ENCODE peak calls at places on chromosomes 6 and 20, in four cellular contexts. F is DND-41, D is IMR-90, O is neural progenitor cell. C is an unnamed sample.

GRCh38 chr6:116545661-116546060 is at the start of gene TRAPPC3L:
- DNase-seq in F (no peak), O (no peak), D (no peak), C (no peak)

GRCh38 chr6:62516287-62517152 is 230.5 kb upstream of the KHDRBS2 start:
- DNase-seq in D (no peak), O (peak; percentile 15), F (no peak), C (no peak)

GRCh38 chr20:3360752-3361151 is 46.7 kb downstream of the DNAAF9 start:
- DNase-seq in O (no peak), D (no peak), F (no peak), C (no peak)

GRCh38 chr6:132320007-132320406 is 81.3 kb downstream of the MOXD1 start:
- DNase-seq in D (peak; percentile 83), F (no peak), O (no peak), C (no peak)

GRCh38 chr6:108163267-108163643 is 2.6 kb upstream of the NR2E1 start:
- DNase-seq in O (peak; percentile 39), F (no peak), D (no peak), C (peak; percentile 82)

GRCh38 chr20:13148961-13149360 is 72.1 kb upstream of the ISM1 start:
- DNase-seq in O (no peak), D (no peak), F (no peak), C (no peak)

GRCh38 chr6:126261792-126262421 is 78.0 kb upstream of the CENPW start:
- DNase-seq in F (no peak), D (no peak), O (no peak), C (no peak)

GRCh38 chr20:17525132-17525531 is 6.0 kb downstream of the BFSP1 start:
- DNase-seq in F (no peak), D (no peak), O (no peak), C (no peak)

GRCh38 chr6:170186909-170187668 is 103.8 kb downstream of the DLL1 start:
- DNase-seq in D (no peak), F (no peak), O (no peak), C (peak; percentile 47)

GRCh38 chr6:160447350-160447749 is 99.2 kb downstream of the SLC22A3 start:
- DNase-seq in D (no peak), F (no peak), O (no peak), C (no peak)

GRCh38 chr6:12009180-12009748 is 2.8 kb upstream of the HIVEP1 start:
- DNase-seq in F (no peak), D (no peak), O (no peak), C (no peak)

GRCh38 chr6:129786548-129786947 is 74.6 kb downstream of the TMEM244 start:
- DNase-seq in F (no peak), D (peak; percentile 49), O (no peak), C (no peak)

GRCh38 chr6:9315966-9316650 is 880.8 kb upstream of the SLC35B3 start:
- DNase-seq in D (no peak), F (no peak), O (peak; percentile 33), C (no peak)

GRCh38 chr6:145012039-145012662 is 723.2 kb downstream of the EPM2A start:
- DNase-seq in F (no peak), D (peak; percentile 66), O (no peak), C (no peak)

GRCh38 chr20:54320148-54320607 is 112.3 kb downstream of the PFDN4 start:
- DNase-seq in D (peak; percentile 24), F (no peak), O (peak; percentile 7), C (peak; percentile 43)

GRCh38 chr6:43129434-43130194 is 41.5 kb upstream of the SRF start:
- DNase-seq in F (peak; percentile 21), O (peak; percentile 62), D (peak; percentile 35), C (peak; percentile 96)

GRCh38 chr6:119446623-119447008 is 97.1 kb upstream of the MAN1A1 start:
- DNase-seq in F (no peak), D (peak; percentile 75), O (no peak), C (peak; percentile 65)

GRCh38 chr6:9921366-9921765 is 493.5 kb downstream of the TFAP2A start:
- DNase-seq in F (no peak), D (no peak), O (no peak), C (no peak)

GRCh38 chr20:2236266-2236665 is 59.5 kb upstream of the TGM3 start:
- DNase-seq in O (no peak), D (peak; percentile 20), F (no peak), C (no peak)

GRCh38 chr6:94894300-94894699 is 683.0 kb upstream of the MANEA start:
- DNase-seq in O (no peak), F (no peak), D (no peak), C (no peak)

GRCh38 chr6:75409286-75409685 is 84.3 kb downstream of the FILIP1 start:
- DNase-seq in D (peak; percentile 80), O (no peak), F (no peak), C (no peak)

GRCh38 chr6:73308712-73309533 is 45.2 kb downstream of the DPPA5 start:
- DNase-seq in D (no peak), O (peak; percentile 58), F (peak; percentile 42), C (peak; percentile 88)

DNA sequence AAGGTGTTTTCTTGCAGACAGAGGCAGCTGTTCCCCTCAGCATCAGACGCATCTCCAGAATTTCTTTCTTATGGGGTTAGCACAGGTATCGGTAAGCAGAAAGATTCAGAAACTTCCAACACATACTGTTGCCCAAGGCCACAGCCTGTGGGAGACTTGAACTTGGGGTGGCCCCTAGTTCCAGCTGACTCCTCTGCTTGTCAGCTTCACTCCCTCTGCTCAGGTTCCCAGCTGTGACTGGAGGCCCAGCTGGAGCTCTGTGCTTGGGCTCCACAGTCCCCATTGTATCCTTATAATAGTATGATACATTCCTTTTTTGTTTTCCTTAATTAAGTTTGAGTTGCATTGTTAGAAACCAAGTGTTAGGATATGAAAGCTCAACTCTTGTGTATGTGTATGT is 26.2 kb upstream of the BTN3A2 start:
- DNase-seq in D (no peak), O (no peak), F (no peak), C (no peak)
- H2AFZ ChIP-seq in D (no peak overlapping the region), O (no peak overlapping the region), F (no peak overlapping the region), C (no peak overlapping the region)

GRCh38 chr6:93419304-93420162 is at the start of gene EPHA7:
- DNase-seq in O (peak; percentile 100), D (peak; percentile 76), F (no peak), C (peak; percentile 98)

GRCh38 chr6:93417421-93417996 is 1.9 kb downstream of the EPHA7 start:
- DNase-seq in O (no peak), F (no peak), D (no peak), C (peak; percentile 89)

GRCh38 chr6:93418113-93418447 is 1.3 kb downstream of the EPHA7 start:
- DNase-seq in F (no peak), O (no peak), D (no peak), C (peak; percentile 82)

GRCh38 chr6:93420163-93420806 is 926 bp upstream of the EPHA7 start:
- DNase-seq in D (no peak), F (no peak), O (peak; percentile 41), C (no peak)

GRCh38 chr6:93418448-93419303 is 683 bp downstream of the EPHA7 start:
- DNase-seq in O (peak; percentile 92), F (no peak), D (no peak), C (peak; percentile 53)
- TF ChIP-seq CTCF in O (peak; percentile 35), F (no peak), D (no peak), C (no peak)

GRCh38 chr6:64516393-64516792 is 880.8 kb downstream of the PHF3 start:
- DNase-seq in O (no peak), D (no peak), F (no peak), C (no peak)

GRCh38 chr6:64522859-64523258 is 887.3 kb downstream of the PHF3 start:
- DNase-seq in F (no peak), O (no peak), D (no peak), C (no peak)

GRCh38 chr6:64520050-64520449 is 884.4 kb downstream of the PHF3 start:
- DNase-seq in F (no peak), D (peak; percentile 95), O (no peak), C (peak; percentile 8)
- H2AFZ ChIP-seq in F (no peak overlapping the region), D (peak overlapping the region; percentile 74), O (no peak overlapping the region), C (peak overlapping the region; percentile 57)

GRCh38 chr20:911882-912600 is 4.1 kb downstream of the ANGPT4 start:
- DNase-seq in F (no peak), O (no peak), D (no peak), C (peak; percentile 32)

GRCh38 chr20:913306-913849 is 2.8 kb downstream of the ANGPT4 start:
- DNase-seq in O (no peak), D (no peak), F (no peak), C (peak; percentile 63)

GRCh38 chr20:910132-910839 is 5.8 kb downstream of the ANGPT4 start:
- DNase-seq in D (no peak), O (no peak), F (no peak), C (peak; percentile 65)

GRCh38 chr20:909641-910040 is 6.5 kb downstream of the ANGPT4 start:
- DNase-seq in D (no peak), F (no peak), O (no peak), C (no peak)

DNA sequence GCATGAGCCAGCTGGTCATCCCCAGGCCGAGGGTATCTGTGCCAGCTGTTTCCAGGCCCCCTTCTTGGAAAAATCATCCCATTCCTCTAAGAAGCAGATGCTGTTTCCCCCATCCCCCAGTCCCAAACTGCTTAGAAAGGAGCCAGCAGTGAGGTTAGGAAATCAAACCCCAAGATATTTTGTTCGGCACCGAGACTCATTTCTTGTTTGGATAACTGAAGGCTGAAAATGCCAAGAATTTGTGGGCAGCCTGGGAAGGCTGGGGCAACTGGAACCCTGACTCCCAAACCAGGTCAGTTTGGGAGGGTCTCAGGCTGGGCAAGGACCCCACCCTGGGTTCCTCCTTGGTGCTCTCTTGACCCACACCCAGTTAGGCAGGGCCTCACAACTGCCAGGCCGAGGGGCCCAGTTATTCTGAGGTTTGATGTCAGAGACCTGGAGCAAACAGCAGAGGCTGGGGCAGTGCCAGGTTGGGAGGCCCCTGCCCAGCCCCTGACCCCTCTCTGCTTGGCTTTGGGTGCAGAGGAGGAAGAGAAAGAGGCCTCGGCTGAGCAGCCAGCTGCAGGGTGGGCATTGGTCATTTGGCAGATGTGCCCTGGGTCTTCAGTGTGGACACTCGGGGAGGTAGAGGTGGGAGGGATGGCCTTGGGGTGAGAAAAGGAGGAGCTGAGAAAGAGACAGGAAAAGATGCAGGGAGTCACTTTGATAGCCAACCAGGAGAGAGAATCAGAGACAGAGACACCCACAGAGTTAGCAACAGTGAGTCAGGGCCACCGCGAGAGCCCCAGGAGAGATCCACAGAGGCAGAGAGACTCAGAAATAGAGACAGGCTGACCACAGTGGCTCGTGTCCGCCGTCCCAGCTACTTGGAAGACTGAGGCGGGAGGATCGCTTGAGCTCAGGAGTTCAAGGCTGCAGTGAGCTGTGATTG is 5.0 kb downstream of the ANGPT4 start:
- DNase-seq in O (no peak), F (no peak), D (peak; percentile 10), C (peak; percentile 89)
- TF ChIP-seq CTCF in O (no peak), F (no peak), D (no peak), C (no peak)

DNA sequence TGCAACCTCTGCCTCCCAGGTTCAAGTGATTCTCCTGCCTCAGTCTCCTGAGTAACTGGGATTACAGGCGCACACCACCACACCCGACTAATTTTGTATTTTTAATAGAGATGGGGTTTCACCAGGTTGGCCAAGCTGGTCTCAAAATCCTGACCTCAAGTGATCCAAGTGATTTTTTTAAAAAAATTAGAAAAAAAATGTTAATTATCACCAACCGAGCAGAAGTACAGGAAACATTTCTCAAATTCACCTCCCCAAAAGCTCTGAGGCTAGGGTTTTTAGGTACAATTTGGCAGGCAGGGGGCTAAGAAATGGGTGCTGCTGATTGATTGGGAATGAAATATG is 14.9 kb upstream of the SLC22A16 start:
- DNase-seq in F (no peak), O (no peak), D (no peak), C (no peak)
- H2AFZ ChIP-seq in F (no peak overlapping the region), O (no peak overlapping the region), D (no peak overlapping the region), C (no peak overlapping the region)

C was measured in osteoblast.